ENCODE peak calls at places on chromosomes 5 and 9, in nine cellular contexts. K, M, J, G, U, F, Q, N and C are unnamed samples.

GRCh38 chr5:66436721-66437120 is 159.5 kb upstream of the MAST4 start:
- DNase-seq in K (no peak), M (no peak), J (no peak), G (peak; percentile 23), U (no peak), F (no peak), Q (no peak), N (no peak), C (peak; percentile 2)

GRCh38 chr9:130780865-130781504 is 54.1 kb upstream of the ABL1 start:
- DNase-seq in K (no peak), M (no peak), J (no peak), G (peak; percentile 96), U (no peak), F (peak; percentile 99), Q (peak; percentile 99), N (peak; percentile 67), C (no peak)

GRCh38 chr5:176671399-176671798 is 24.1 kb downstream of the TSPAN17 start:
- DNase-seq in K (no peak), M (no peak), J (no peak), G (no peak), U (no peak), F (no peak), Q (no peak), N (no peak), C (no peak)

GRCh38 chr9:111099199-111100005 is 61.1 kb upstream of the LPAR1 start:
- DNase-seq in K (no peak), M (no peak), J (no peak), G (no peak), U (no peak), F (no peak), Q (no peak), N (no peak), C (no peak)

GRCh38 chr9:134434896-134435506 is 108.7 kb downstream of the RXRA start:
- DNase-seq in K (peak; percentile 76), M (no peak), J (no peak), G (peak; percentile 97), U (peak; percentile 94), F (peak; percentile 96), Q (peak; percentile 99), N (peak; percentile 90), C (no peak)

GRCh38 chr9:755454-756381 is 85.8 kb upstream of the DMRT1 start:
- DNase-seq in K (no peak), M (no peak), J (no peak), G (peak; percentile 89), U (no peak), F (peak; percentile 95), Q (peak; percentile 86), N (peak; percentile 46), C (no peak)

GRCh38 chr5:84362061-84362720 is 22.5 kb downstream of the EDIL3 start:
- DNase-seq in K (no peak), M (no peak), J (no peak), G (no peak), U (no peak), F (peak; percentile 45), Q (peak; percentile 17), N (no peak), C (no peak)

GRCh38 chr9:134639994-134640393 is 1.6 kb upstream of the COL5A1 start:
- DNase-seq in K (no peak), M (no peak), J (no peak), G (no peak), U (no peak), F (no peak), Q (no peak), N (no peak), C (no peak)